ENCODE peak calls at places on chromosomes 2 and 18, in five cellular contexts. W is AG09309; E is CD8-positive, alpha-beta T cell; A is psoas muscle; F is fibroblast of pulmonary artery. G is an unnamed sample.

GRCh38 chr18:24913507-24914147 is 438.3 kb downstream of the ZNF521 start:
- DNase-seq in W (no peak), E (no peak), A (peak; percentile 61), F (no peak), G (no peak)

GRCh38 chr2:233039217-233040173 is 7.0 kb downstream of the NEU2 start:
- DNase-seq in W (no peak), E (no peak), A (no peak), F (no peak), G (peak; percentile 74)

GRCh38 chr18:5142859-5143258 is 54.2 kb downstream of the AKAIN1 start:
- DNase-seq in W (no peak), E (no peak), A (no peak), F (no peak), G (no peak)

GRCh38 chr2:30109856-30110255 is 37.0 kb upstream of the YPEL5 start:
- DNase-seq in W (no peak), E (no peak), A (no peak), F (no peak), G (no peak)

GRCh38 chr18:5106730-5107129 is 90.3 kb downstream of the AKAIN1 start:
- DNase-seq in W (no peak), E (no peak), A (no peak), F (no peak), G (no peak)

GRCh38 chr2:236862961-236863728 is 222.5 kb upstream of the COPS8 start:
- DNase-seq in W (peak; percentile 91), E (no peak), A (no peak), F (peak; percentile 27), G (peak; percentile 83)

GRCh38 chr2:228999326-228999725 is 271.8 kb downstream of the PID1 start:
- DNase-seq in W (no peak), E (no peak), A (no peak), F (no peak), G (no peak)

GRCh38 chr2:209472386-209472832 is 48.6 kb downstream of the MAP2 start:
- DNase-seq in W (peak; percentile 64), E (no peak), A (no peak), F (peak; percentile 91), G (no peak)

GRCh38 chr2:38690499-38691420 is 24.8 kb downstream of the GALM start:
- DNase-seq in W (peak; percentile 68), E (no peak), A (no peak), F (peak; percentile 86), G (no peak)

GRCh38 chr2:113157897-113158753 is 15.6 kb upstream of the PSD4 start:
- DNase-seq in W (no peak), E (no peak), A (no peak), F (peak; percentile 25), G (peak; percentile 76)

GRCh38 chr2:197803033-197803444 is 1.4 kb upstream of the PLCL1 start:
- DNase-seq in W (peak; percentile 34), E (no peak), A (no peak), F (peak; percentile 79), G (no peak)

GRCh38 chr18:49335677-49336076 is 124.8 kb downstream of the DYM start:
- DNase-seq in W (no peak), E (no peak), A (no peak), F (no peak), G (no peak)

GRCh38 chr18:3761266-3761665 is 311.3 kb downstream of the TGIF1 start:
- DNase-seq in W (no peak), E (no peak), A (no peak), F (no peak), G (no peak)

GRCh38 chr2:20617081-20617575 is 33.8 kb downstream of the HS1BP3 start:
- DNase-seq in W (no peak), E (no peak), A (peak; percentile 92), F (peak; percentile 69), G (no peak)

GRCh38 chr18:9561774-9562173 is 52.6 kb downstream of the PPP4R1 start:
- DNase-seq in W (no peak), E (no peak), A (no peak), F (no peak), G (no peak)

GRCh38 chr2:43344911-43345373 is 118.5 kb upstream of the ZFP36L2 start:
- DNase-seq in W (no peak), E (no peak), A (no peak), F (no peak), G (peak; percentile 12)
- H3K4me3 ChIP-seq in W (no peak overlapping the region), E (no peak overlapping the region), A (peak overlapping the region; percentile 17), F (no peak overlapping the region), G (no peak overlapping the region)

DNA sequence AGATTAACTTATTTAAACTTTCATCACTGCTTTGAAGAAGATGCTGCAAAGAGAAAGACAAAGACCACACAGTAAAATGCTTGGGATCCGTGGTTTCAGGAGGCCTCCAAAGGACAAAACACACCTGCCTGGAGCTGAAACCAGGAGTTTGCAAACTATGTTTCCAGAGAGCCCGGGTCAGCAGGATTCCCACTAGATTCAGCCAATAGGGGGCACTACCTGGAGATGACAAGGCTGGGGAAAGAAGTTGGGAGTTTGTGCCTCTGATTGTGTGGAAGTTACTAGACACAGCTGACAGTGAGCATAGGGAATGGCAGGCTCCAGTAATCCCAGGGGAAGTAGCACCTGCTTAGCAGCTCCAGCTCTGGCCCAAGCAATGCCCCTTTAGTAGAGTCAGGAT is 169.0 kb upstream of the TRIB2 start:
- DNase-seq in W (no peak), E (no peak), A (no peak), F (no peak), G (no peak)
- TF ChIP-seq CTCF in W (no peak), E (no peak), A (no peak), F (no peak), G (no peak)

GRCh38 chr2:210623506-210623905 is 67.1 kb downstream of the CPS1 start:
- DNase-seq in W (no peak), E (no peak), A (no peak), F (no peak), G (no peak)

GRCh38 chr2:210630904-210631560 is 74.6 kb downstream of the CPS1 start:
- DNase-seq in W (no peak), E (no peak), A (no peak), F (no peak), G (no peak)

GRCh38 chr2:210626849-210627248 is 70.5 kb downstream of the CPS1 start:
- DNase-seq in W (no peak), E (no peak), A (no peak), F (peak; percentile 12), G (no peak)
- H3K4me3 ChIP-seq in W (no peak overlapping the region), E (no peak overlapping the region), A (no peak overlapping the region), F (no peak overlapping the region), G (no peak overlapping the region)

DNA sequence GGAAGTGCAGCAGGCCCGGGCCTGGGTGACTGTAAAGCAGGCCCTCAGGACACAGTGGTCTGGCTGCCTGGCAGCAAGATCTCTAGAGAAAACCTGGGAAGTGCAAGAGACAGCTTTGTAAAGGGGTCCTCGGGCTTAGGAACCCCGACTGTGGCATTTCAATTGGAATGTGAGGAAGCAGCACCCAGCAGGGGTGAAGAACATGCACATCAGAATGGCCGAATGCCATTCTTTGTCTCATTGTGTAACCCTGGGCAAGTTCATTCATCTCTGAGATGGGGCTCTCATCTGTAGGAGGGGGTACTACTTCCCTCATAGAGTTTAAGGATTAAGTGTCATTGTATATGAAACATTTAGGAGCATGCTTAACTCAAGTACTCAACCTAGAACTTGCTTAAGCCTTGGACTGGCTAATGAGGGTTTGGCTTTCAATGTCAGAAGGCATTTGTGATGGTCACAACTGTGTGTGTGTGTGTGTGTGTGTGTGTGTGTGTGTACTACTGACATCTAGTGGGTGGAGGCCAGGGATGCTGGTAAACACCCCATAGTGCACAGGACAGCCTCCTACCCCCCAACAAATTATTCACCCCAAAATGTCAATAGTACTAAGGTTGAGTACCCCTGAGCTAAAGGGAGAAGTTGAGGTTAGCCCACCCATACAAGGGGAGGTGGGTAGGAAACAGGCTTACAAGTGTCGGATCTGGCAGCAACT is 29.3 kb downstream of the MEX3C start:
- DNase-seq in W (no peak), E (no peak), A (no peak), F (no peak), G (no peak)
- TF ChIP-seq CTCF in W (no peak), E (no peak), A (no peak), F (no peak), G (no peak)

GRCh38 chr2:239368906-239369584 is 31.8 kb downstream of the HDAC4 start:
- DNase-seq in W (no peak), E (no peak), A (peak; percentile 36), F (no peak), G (peak; percentile 82)
- H3K4me3 ChIP-seq in W (no peak overlapping the region), E (no peak overlapping the region), A (no peak overlapping the region), F (no peak overlapping the region), G (no peak overlapping the region)

GRCh38 chr2:203240491-203240890 is 1.7 kb downstream of the CYP20A1 start:
- DNase-seq in W (no peak), E (no peak), A (no peak), F (no peak), G (no peak)

GRCh38 chr2:203242518-203242917 is 3.7 kb downstream of the CYP20A1 start:
- DNase-seq in W (no peak), E (no peak), A (no peak), F (no peak), G (no peak)

GRCh38 chr2:203237501-203238238 is 1.1 kb upstream of the CYP20A1 start:
- DNase-seq in W (no peak), E (no peak), A (no peak), F (no peak), G (no peak)

GRCh38 chr2:203238329-203238710 is 498 bp upstream of the CYP20A1 start:
- DNase-seq in W (no peak), E (no peak), A (no peak), F (no peak), G (no peak)

DNA sequence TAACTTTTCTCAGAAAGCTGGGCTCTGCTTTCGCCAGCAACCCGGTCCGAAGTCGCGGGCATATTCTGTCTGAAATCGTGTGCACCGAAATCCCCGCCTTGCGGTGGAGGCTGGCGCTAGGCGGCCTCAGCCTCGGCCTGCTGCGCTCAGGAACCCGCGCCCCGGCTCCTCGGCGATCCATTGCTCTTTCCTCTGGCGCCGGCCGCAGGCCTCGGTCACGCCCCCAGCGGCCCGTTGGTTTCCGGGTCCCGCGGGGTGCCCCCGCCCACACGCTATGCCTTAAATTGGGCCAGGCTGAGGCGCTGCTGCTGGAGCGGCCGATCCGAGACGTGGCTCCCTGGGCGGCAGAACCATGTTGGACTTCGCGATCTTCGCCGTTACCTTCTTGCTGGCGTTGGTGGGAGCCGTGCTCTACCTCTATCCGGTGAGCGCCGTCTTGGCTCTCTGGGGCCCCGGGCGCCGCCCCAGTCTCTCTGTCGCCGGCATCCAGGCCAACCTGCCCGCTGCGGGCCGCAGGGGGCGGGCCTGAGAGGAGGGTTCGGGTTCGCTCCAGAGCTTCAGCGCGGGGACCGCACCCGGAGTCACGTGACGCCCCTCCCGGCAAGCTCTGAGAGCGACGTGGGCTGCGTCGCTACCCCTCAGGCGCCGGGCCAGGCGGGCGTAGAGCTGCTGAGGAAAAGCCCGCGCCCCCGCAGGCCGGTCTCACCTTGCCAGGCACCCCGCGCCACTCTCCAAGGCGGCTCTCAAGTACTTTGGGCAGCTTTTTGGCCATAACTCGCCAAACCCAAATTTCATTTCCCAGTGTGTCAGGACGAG is at the start of gene CYP20A1:
- DNase-seq in W (peak; percentile 79), E (peak; percentile 96), A (peak; percentile 98), F (peak; percentile 97), G (peak; percentile 94)
- TF ChIP-seq CTCF in W (peak; percentile 18), E (no peak), A (peak; percentile 29), F (peak; percentile 39), G (no peak)